ENCODE peak calls at places on chromosomes 16 and 17, in six cellular contexts. H is astrocyte, G is GM12878, X is HCT116, A is keratinocyte, W is fibroblast of lung. L is an unnamed sample.

GRCh38 chr17:33234930-33235685 is 58.0 kb downstream of the ASIC2 start:
- DNase-seq in H (peak; percentile 97), G (no peak), X (no peak), A (peak; percentile 86), W (peak; percentile 97), L (peak; percentile 65)

GRCh38 chr16:30346286-30346685 is 8.8 kb downstream of the CD2BP2 start:
- DNase-seq in H (no peak), G (no peak), X (no peak), A (no peak), W (no peak), L (no peak)

GRCh38 chr16:53821957-53822625 is 118.1 kb downstream of the FTO start:
- DNase-seq in H (peak; percentile 88), G (no peak), X (no peak), A (no peak), W (peak; percentile 91), L (peak; percentile 88)

GRCh38 chr16:84976644-84977400 is 34.5 kb downstream of the ZDHHC7 start:
- DNase-seq in H (no peak), G (no peak), X (no peak), A (no peak), W (no peak), L (no peak)

GRCh38 chr17:77323413-77324171 is 182.8 kb downstream of the SEC14L1 start:
- DNase-seq in H (peak; percentile 49), G (no peak), X (no peak), A (no peak), W (peak; percentile 62), L (no peak)

GRCh38 chr16:77905356-77905920 is 116.9 kb upstream of the CLEC3A start:
- DNase-seq in H (no peak), G (no peak), X (no peak), A (no peak), W (peak; percentile 6), L (no peak)

GRCh38 chr17:4161179-4161559 is 18.2 kb downstream of the CYB5D2 start:
- DNase-seq in H (peak; percentile 70), G (no peak), X (no peak), A (peak; percentile 42), W (peak; percentile 78), L (peak; percentile 91)

GRCh38 chr17:17808706-17809432 is 27.9 kb downstream of the SREBF1 start:
- DNase-seq in H (no peak), G (no peak), X (no peak), A (no peak), W (peak; percentile 45), L (no peak)

GRCh38 chr17:45042346-45043120 is 8.9 kb downstream of the DCAKD start:
- DNase-seq in H (no peak), G (no peak), X (no peak), A (no peak), W (no peak), L (no peak)

GRCh38 chr17:17351901-17352781 is 49.0 kb downstream of the NT5M start:
- DNase-seq in H (peak; percentile 54), G (no peak), X (no peak), A (no peak), W (peak; percentile 61), L (peak; percentile 59)

GRCh38 chr16:1492923-1493745 is at the start of gene TELO2:
- DNase-seq in H (peak; percentile 39), G (no peak), X (peak; percentile 53), A (peak; percentile 21), W (peak; percentile 63), L (peak; percentile 55)

GRCh38 chr16:1493746-1494094 is 560 bp downstream of the TELO2 start:
- DNase-seq in H (no peak), G (no peak), X (no peak), A (no peak), W (no peak), L (no peak)

GRCh38 chr16:1489077-1489476 is 333 bp upstream of the PTX4 start:
- DNase-seq in H (no peak), G (no peak), X (no peak), A (no peak), W (no peak), L (no peak)

GRCh38 chr16:1492082-1492922 is 858 bp upstream of the TELO2 start:
- DNase-seq in H (no peak), G (no peak), X (no peak), A (no peak), W (no peak), L (no peak)

GRCh38 chr16:1491327-1491726 is 1.8 kb upstream of the TELO2 start:
- DNase-seq in H (no peak), G (no peak), X (no peak), A (no peak), W (no peak), L (no peak)
- H2AFZ ChIP-seq in H (no peak overlapping the region), G (no peak overlapping the region), X (no peak overlapping the region), A (peak overlapping the region; percentile 74), W (no peak overlapping the region), L (no peak overlapping the region)

GRCh38 chr17:39639043-39639442 is 2.1 kb downstream of the STARD3 start:
- DNase-seq in H (no peak), G (no peak), X (no peak), A (no peak), W (no peak), L (no peak)
- H3K4me3 ChIP-seq in H (no peak overlapping the region), G (no peak overlapping the region), X (no peak overlapping the region), A (no peak overlapping the region), W (no peak overlapping the region), L (no peak overlapping the region)

GRCh38 chr17:37742114-37742761 is 2.6 kb downstream of the HNF1B start:
- DNase-seq in H (no peak), G (no peak), X (no peak), A (no peak), W (peak; percentile 17), L (peak; percentile 33)
- TF ChIP-seq EZH2 in H (peak; percentile 96), G (peak; percentile 88), X (no peak), A (peak; percentile 100), W (peak; percentile 97), L (peak; percentile 91)

GRCh38 chr16:88783391-88784073 is 1.5 kb downstream of the PIEZO1 start:
- DNase-seq in H (no peak), G (no peak), X (no peak), A (no peak), W (peak; percentile 37), L (no peak)

GRCh38 chr16:88782454-88783390 is 2.3 kb downstream of the PIEZO1 start:
- DNase-seq in H (peak; percentile 74), G (no peak), X (peak; percentile 48), A (peak; percentile 60), W (peak; percentile 85), L (peak; percentile 86)

GRCh38 chr16:88784856-88785105 is 239 bp downstream of the PIEZO1 start:
- DNase-seq in H (no peak), G (no peak), X (no peak), A (no peak), W (no peak), L (no peak)

GRCh38 chr16:88785106-88785924 is at the start of gene PIEZO1:
- DNase-seq in H (no peak), G (no peak), X (no peak), A (no peak), W (peak; percentile 47), L (no peak)

GRCh38 chr16:88784074-88784855 is 755 bp downstream of the PIEZO1 start:
- DNase-seq in H (peak; percentile 64), G (no peak), X (no peak), A (no peak), W (peak; percentile 75), L (peak; percentile 80)
- H2AFZ ChIP-seq in H (no peak overlapping the region), G (peak overlapping the region; percentile 14), X (no peak overlapping the region), A (no peak overlapping the region), W (no peak overlapping the region), L (peak overlapping the region; percentile 60)

GRCh38 chr16:675884-676564 is 553 bp downstream of the RHBDL1 start:
- DNase-seq in H (no peak), G (no peak), X (no peak), A (no peak), W (no peak), L (no peak)
- H3K4me3 ChIP-seq in H (peak overlapping the region; percentile 39), G (no peak overlapping the region), X (no peak overlapping the region), A (no peak overlapping the region), W (peak overlapping the region; percentile 15), L (no peak overlapping the region)

GRCh38 chr16:1347286-1347855 is 4.3 kb downstream of the TSR3 start:
- DNase-seq in H (no peak), G (no peak), X (no peak), A (no peak), W (no peak), L (no peak)

GRCh38 chr16:1346422-1347285 is 5.0 kb downstream of the TSR3 start:
- DNase-seq in H (no peak), G (no peak), X (no peak), A (no peak), W (no peak), L (no peak)

GRCh38 chr16:1345087-1345486 is 6.6 kb downstream of the TSR3 start:
- DNase-seq in H (no peak), G (no peak), X (no peak), A (no peak), W (no peak), L (no peak)

GRCh38 chr16:1344499-1344898 is 7.2 kb downstream of the TSR3 start:
- DNase-seq in H (no peak), G (no peak), X (no peak), A (no peak), W (no peak), L (no peak)

DNA sequence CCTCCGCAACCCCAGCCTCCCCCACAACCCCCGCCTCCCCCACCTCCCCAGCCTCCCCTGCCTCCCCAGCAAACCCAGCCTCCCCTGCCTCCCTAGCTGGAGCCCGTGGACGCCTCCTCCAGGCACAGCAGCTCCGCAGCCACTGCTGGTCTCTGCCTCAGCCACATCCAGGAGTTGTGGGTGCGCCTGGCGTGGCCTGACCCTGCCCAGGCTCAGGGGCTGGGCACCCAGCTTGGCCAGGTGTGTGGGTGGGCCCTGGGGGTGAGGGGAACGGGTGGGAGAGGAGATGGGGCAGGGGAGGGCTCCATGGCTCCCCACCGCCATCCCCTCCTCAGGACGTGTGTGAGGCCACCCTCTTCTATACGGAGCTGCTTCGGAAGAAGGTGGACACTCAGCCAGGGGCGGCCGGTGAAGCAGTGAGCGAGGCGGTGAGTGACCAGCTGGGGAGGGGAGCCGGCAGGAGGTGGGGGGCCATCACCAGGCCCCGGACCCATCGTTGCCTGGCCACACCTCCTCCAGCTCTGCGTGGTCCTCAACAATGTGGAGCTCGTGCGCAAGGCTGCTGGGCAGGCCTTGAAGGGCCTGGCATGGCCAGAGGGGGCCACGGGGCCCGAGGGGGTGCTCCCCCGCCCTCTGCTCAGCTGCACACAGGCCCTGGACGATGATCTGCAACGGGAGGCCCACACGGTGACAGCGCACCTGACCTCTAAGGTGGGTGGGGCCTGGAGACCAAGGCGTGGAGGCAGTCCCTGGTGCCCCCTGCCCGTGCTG is 5.8 kb downstream of the TSR3 start:
- DNase-seq in H (no peak), G (no peak), X (no peak), A (no peak), W (no peak), L (no peak)
- TF ChIP-seq EZH2 in H (no peak), G (no peak), X (no peak), A (no peak), W (no peak), L (no peak)

GRCh38 chr16:14399397-14400284 is 230.4 kb downstream of the PARN start:
- DNase-seq in H (peak; percentile 78), G (peak; percentile 60), X (peak; percentile 48), A (no peak), W (peak; percentile 83), L (peak; percentile 85)
- H2AFZ ChIP-seq in H (peak overlapping the region; percentile 66), G (peak overlapping the region; percentile 78), X (peak overlapping the region; percentile 12), A (peak overlapping the region; percentile 20), W (no peak overlapping the region), L (peak overlapping the region; percentile 71)

L was measured in PC-9.